ENCODE peak calls at places on chromosome 5, in six cellular contexts. R, T, A, N, B and W are unnamed samples. For H3K4me1 and H3K9me3, the result is how much of the 10 kb centered on the place peaks cover.

GRCh38 chr5:85205430-85205829 is 820.8 kb upstream of the EDIL3 start:
- DNase-seq in A (no peak), N (no peak), B (no peak), T (no peak), R (no peak), W (no peak)

GRCh38 chr5:132543472-132544201 is at the start of gene IL5:
- DNase-seq in B (no peak), T (no peak), A (no peak), N (no peak), R (no peak), W (no peak)

GRCh38 chr5:120901199-120901598 is 437.1 kb downstream of the PRR16 start:
- DNase-seq in A (no peak), R (no peak), T (no peak), B (no peak), N (no peak), W (no peak)

GRCh38 chr5:39462211-39462610 is 37.4 kb upstream of the DAB2 start:
- DNase-seq in B (no peak), A (no peak), R (no peak), T (no peak), N (no peak), W (no peak)

GRCh38 chr5:129042306-129042705 is 52.2 kb upstream of the ISOC1 start:
- DNase-seq in R (no peak), B (no peak), A (no peak), N (no peak), T (no peak), W (no peak)

GRCh38 chr5:164433471-164433870 is 928.1 kb downstream of the MAT2B start:
- DNase-seq in B (no peak), N (no peak), R (no peak), A (no peak), T (no peak), W (no peak)

GRCh38 chr5:34905564-34905963 is 9.7 kb downstream of the RAD1 start:
- DNase-seq in N (no peak), B (no peak), T (no peak), R (no peak), A (no peak), W (no peak)

GRCh38 chr5:153863941-153864340 is 174.8 kb downstream of the FAM114A2 start:
- DNase-seq in T (no peak), B (no peak), A (peak), R (no peak), N (no peak), W (no peak)

GRCh38 chr5:124239572-124239971 is 506.9 kb downstream of the ZNF608 start:
- DNase-seq in R (no peak), N (no peak), A (no peak), T (no peak), B (no peak), W (no peak)

GRCh38 chr5:61167382-61167781 is 5.1 kb upstream of the SMIM15 start:
- DNase-seq in T (no peak), B (peak), N (no peak), A (no peak), R (no peak), W (peak)

GRCh38 chr5:77638763-77639451 is 394 bp upstream of the OTP start:
- DNase-seq in N (no peak), T (no peak), B (no peak), R (no peak), A (no peak), W (no peak)

GRCh38 chr5:137497396-137498290 is 1.5 kb downstream of the SPOCK1 start:
- DNase-seq in N (no peak), B (no peak), R (no peak), A (peak), T (no peak), W (no peak)

GRCh38 chr5:37247036-37247435 is 2.1 kb downstream of the CPLANE1 start:
- DNase-seq in N (no peak), B (no peak), T (no peak), A (no peak), R (no peak), W (no peak)

GRCh38 chr5:37248387-37248969 is 698 bp downstream of the CPLANE1 start:
- DNase-seq in R (no peak), B (no peak), N (peak), T (no peak), A (no peak), W (no peak)

GRCh38 chr5:37249820-37250175 is 622 bp upstream of the CPLANE1 start:
- DNase-seq in R (no peak), N (no peak), A (no peak), B (no peak), T (no peak), W (no peak)

GRCh38 chr5:37247496-37247895 is 1.7 kb downstream of the CPLANE1 start:
- DNase-seq in R (no peak), T (no peak), A (no peak), N (no peak), B (no peak), W (no peak)

DNA sequence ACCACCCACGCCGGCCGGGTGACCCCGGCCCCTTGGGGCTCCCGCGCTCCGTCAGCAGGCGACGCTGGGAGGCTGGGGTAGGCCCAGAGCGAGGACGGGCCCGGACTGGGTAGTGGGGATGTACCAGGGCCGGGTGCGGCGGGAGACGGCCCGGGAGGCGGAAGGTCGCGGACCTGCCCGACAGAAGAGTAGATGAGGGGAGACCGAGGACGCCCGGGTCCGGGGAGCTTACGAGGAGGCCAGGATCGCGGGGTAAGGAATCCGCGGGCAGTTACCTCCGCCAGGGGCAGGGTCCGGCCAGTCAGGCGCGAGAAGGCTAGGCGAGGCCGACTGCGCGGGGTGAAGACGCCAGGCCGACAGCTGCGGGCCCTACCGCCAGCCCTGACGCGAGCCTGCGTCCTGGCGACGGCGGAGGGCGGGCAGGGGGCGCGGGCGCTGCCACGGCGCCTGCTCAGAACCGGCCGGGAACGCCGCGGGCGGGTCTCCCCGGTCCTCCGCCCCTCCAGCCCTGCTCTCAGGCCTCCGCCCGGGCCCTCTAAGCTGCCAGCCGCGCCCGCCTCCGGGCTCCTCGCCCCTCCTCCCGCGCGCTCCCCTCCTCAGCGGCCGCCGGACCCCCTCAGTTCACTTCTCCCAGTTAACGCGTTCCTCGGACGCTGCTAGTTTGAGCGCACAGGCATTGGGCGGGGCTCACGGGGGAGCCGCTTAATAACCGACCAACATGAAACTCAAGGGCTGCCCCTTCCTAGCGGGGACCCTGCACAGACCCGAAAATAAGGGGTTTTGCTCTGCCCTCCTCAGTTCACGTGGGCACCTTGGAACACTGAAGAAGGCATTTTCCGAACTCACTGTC is at the start of gene CPLANE1:
- DNase-seq in N (peak), A (peak), R (no peak), T (peak), B (peak), W (peak)
- TF ChIP-seq POLR2AphosphoS5 in N (peak), A (peak), R (peak), T (peak), B (peak), W (peak)

GRCh38 chr5:93296338-93296737 is 284.7 kb downstream of the NR2F1-AS1 start:
- DNase-seq in T (no peak), A (no peak), R (no peak), N (no peak), B (no peak), W (no peak)
- H3K4me1 ChIP-seq in T (under half), A (under half), R (under half), N (under half), B (under half), W (under half)

GRCh38 chr5:122252319-122252718 is 59.7 kb upstream of the SNCAIP start:
- DNase-seq in T (no peak), N (no peak), R (no peak), B (peak), A (no peak), W (no peak)

GRCh38 chr5:122258241-122258640 is 53.8 kb upstream of the SNCAIP start:
- DNase-seq in R (no peak), A (no peak), T (no peak), B (no peak), N (no peak), W (no peak)

GRCh38 chr5:122257000-122257399 is 55.0 kb upstream of the SNCAIP start:
- DNase-seq in N (no peak), T (no peak), R (no peak), A (no peak), B (no peak), W (no peak)

GRCh38 chr5:122256388-122256787 is 55.6 kb upstream of the SNCAIP start:
- DNase-seq in B (no peak), T (no peak), N (no peak), A (no peak), R (no peak), W (no peak)

DNA sequence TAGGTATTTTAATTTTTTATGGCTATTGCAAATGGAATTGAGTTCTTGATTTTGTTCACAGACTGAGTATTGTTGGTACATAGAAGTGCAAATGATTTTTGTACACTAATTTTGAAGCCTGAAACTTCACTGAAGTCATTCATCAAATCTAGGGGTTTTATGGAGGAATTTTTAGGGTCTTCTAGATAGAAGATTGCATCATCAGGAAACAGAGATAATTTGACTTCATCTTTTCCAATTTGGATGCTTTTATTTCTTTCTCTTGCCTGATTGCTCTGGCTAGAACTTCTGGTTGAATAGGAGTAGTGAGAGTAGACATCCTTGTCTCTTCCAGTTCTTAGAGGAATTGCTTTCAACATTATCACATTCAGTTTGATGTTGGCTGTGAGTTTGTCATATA is 58.2 kb upstream of the SNCAIP start:
- DNase-seq in R (no peak), B (no peak), A (no peak), T (no peak), N (no peak), W (no peak)
- H3K9me3 ChIP-seq in R (under half), B (under half), A (under half), T (under half), N (under half), W (under half)

DNA sequence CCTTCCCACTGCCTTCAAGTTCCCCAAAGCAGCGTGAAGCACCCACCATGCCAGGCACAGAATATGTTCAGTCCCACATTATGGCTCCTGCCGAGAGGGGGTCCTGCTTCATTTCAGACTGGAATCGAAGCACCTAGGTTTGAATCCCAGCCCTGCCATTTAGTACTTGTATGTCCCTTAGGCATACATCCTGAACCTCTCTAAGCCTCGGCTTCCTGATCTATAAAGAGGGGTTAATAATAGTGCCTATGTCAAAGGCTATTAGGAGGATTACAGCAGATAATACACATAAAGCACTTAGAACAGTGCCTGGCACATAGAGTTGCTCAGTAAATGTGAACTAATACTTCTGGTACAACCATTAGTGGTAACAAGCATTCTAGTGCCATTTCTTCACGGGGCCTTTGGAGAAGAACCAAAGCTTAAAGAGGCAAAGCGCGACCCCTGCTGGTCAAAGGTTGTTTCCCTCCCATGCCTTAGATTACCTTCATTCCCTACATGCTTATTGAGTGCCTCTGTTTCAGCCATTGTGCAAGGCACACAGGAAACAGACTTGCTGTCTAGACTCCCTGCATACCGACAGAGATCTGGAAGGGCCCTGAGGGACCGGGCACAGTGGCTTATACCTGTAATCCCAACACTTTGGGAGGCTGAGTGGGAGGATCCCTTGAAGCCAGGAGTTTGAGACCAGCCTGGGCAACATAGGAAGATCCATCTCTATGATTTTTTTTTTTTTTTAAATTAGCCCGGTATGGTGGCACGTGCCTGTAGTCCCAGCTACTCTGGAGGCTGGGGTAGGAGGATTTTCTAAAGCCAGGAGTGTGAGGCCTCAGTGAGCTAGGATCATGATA is 98.3 kb downstream of the PPARGC1B start:
- DNase-seq in R (peak), A (peak), N (peak), T (peak), B (peak), W (peak)
- TF ChIP-seq POLR2AphosphoS5 in R (no peak), A (peak), N (no peak), T (no peak), B (peak), W (no peak)